ENCODE peak calls at places on chromosomes 11 and 22, in nine cellular contexts. B is fibroblast of lung, J is bronchial epithelial cell, E is choroid plexus epithelial cell, U is mammary epithelial cell, S is stomach, G is left lung, H is adrenal gland, O is lung. M is an unnamed sample.

GRCh38 chr22:44336962-44337657 is 24.4 kb upstream of the SHISAL1 start:
- DNase-seq in B (no peak), J (peak), E (no peak), U (no peak), S (no peak), G (peak), H (no peak), O (no peak), M (no peak)

GRCh38 chr22:49084203-49084602 is 743.5 kb downstream of the BRD1 start:
- DNase-seq in B (no peak), J (no peak), E (no peak), U (no peak), S (no peak), G (no peak), H (no peak), O (no peak), M (no peak)

GRCh38 chr22:46432164-46433068 is 96.9 kb downstream of the TRMU start:
- DNase-seq in B (no peak), J (no peak), E (peak), U (no peak), S (peak), G (peak), H (no peak), O (no peak), M (no peak)

GRCh38 chr11:43561832-43562231 is 118.7 kb upstream of the HSD17B12 start:
- DNase-seq in B (no peak), J (no peak), E (no peak), U (no peak), S (no peak), G (no peak), H (no peak), O (no peak), M (no peak)

GRCh38 chr11:76209956-76210885 is 3.9 kb upstream of the WNT11 start:
- DNase-seq in B (peak), J (peak), E (peak), U (peak), S (peak), G (peak), H (peak), O (no peak), M (peak)

GRCh38 chr11:88169481-88169880 is 5.8 kb downstream of the RAB38 start:
- DNase-seq in B (peak), J (peak), E (peak), U (peak), S (no peak), G (no peak), H (no peak), O (no peak), M (no peak)

GRCh38 chr11:67489860-67490726 is 7.3 kb downstream of the AIP start:
- DNase-seq in B (no peak), J (no peak), E (no peak), U (no peak), S (no peak), G (peak), H (no peak), O (no peak), M (no peak)

GRCh38 chr22:45240810-45241631 is at the start of gene KIAA0930:
- DNase-seq in B (peak), J (no peak), E (peak), U (peak), S (peak), G (peak), H (peak), O (peak), M (no peak)

GRCh38 chr11:62805991-62806441 is 776 bp upstream of the NXF1 start:
- DNase-seq in B (no peak), J (no peak), E (peak), U (no peak), S (no peak), G (no peak), H (no peak), O (no peak), M (no peak)

GRCh38 chr22:27283714-27284113 is 517.8 kb downstream of the MN1 start:
- DNase-seq in B (no peak), J (no peak), E (no peak), U (no peak), S (no peak), G (no peak), H (no peak), O (no peak), M (no peak)

GRCh38 chr22:48644108-48644507 is 1183.6 kb downstream of the BRD1 start:
- DNase-seq in B (no peak), J (no peak), E (no peak), U (no peak), S (no peak), G (peak), H (no peak), O (no peak), M (no peak)

GRCh38 chr11:15843309-15843857 is 513.0 kb downstream of the SOX6 start:
- DNase-seq in B (peak), J (no peak), E (no peak), U (peak), S (peak), G (no peak), H (no peak), O (no peak), M (no peak)

GRCh38 chr11:117792241-117792640 is 4.8 kb downstream of the DSCAML1 start:
- DNase-seq in B (no peak), J (no peak), E (no peak), U (no peak), S (no peak), G (no peak), H (no peak), O (peak), M (no peak)

GRCh38 chr11:33161120-33162005 is at the start of gene CSTF3:
- DNase-seq in B (peak), J (peak), E (peak), U (peak), S (peak), G (peak), H (peak), O (peak), M (peak)
- TF ChIP-seq CTCF in B (peak), J (peak), E (peak), U (peak), S (peak), G (peak), H (peak), O (peak), M (no peak)

DNA sequence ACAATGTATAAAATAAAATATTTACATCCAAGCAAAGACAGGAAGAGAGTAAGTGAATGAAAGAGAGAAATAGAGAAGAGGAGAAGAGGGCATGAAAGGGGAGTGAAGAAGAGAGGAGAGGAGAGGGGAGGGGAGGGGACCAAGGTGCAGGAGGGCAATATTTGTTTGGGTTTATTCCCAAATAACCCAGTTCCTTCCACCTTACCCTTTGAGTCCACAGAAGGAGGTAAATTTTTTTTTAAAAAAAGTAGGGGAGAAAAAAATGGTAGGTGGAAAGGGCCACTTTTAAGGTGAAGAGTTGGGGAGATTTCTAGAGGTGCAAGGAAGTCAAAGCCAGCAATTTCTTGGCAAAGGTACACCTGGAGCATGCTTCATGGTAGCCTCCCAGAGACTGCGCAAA is 2.1 kb upstream of the OR5AN1 start:
- DNase-seq in B (no peak), J (no peak), E (no peak), U (no peak), S (no peak), G (no peak), H (no peak), O (no peak), M (no peak)
- H3K4me3 ChIP-seq in B (no peak), J (no peak), E (no peak), U (no peak), S (no peak), G (no peak), H (no peak), O (no peak), M (no peak)

DNA sequence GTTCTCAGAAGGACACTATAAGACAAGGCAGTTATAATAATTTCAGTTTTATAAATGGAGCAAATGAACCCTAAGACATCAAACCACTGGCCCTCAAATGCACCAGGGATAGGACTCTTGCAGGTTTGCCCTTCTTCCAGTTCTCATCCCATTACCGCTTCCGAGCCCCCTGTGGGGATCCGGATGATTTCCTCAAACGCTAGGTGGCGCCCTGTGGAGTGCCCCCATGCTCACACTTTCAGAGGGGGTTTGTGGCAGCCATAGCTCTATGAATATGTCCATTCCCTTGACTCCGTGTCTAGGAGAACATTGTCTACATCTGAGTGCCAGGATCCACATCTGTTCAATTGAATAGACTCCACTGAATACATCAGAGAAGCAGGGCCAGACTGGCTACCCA is 816.3 kb downstream of the NTM start:
- DNase-seq in B (no peak), J (no peak), E (no peak), U (no peak), S (no peak), G (no peak), H (no peak), O (no peak), M (no peak)
- TF ChIP-seq CTCF in B (peak), J (peak), E (peak), U (no peak), S (no peak), G (no peak), H (no peak), O (no peak), M (peak)

GRCh38 chr22:16827506-16827905 is 2.3 kb upstream of the XKR3 start:
- DNase-seq in B (no peak), J (no peak), E (no peak), U (no peak), S (no peak), G (no peak), H (no peak), O (no peak), M (no peak)

GRCh38 chr22:16828876-16829275 is 3.7 kb upstream of the XKR3 start:
- DNase-seq in B (no peak), J (no peak), E (no peak), U (no peak), S (no peak), G (no peak), H (no peak), O (no peak), M (no peak)

GRCh38 chr22:16829985-16830384 is 4.8 kb upstream of the XKR3 start:
- DNase-seq in B (no peak), J (no peak), E (no peak), U (no peak), S (no peak), G (no peak), H (no peak), O (no peak), M (no peak)

GRCh38 chr22:16819249-16819648 is 6.0 kb downstream of the XKR3 start:
- DNase-seq in B (no peak), J (no peak), E (no peak), U (no peak), S (no peak), G (no peak), H (no peak), O (no peak), M (peak)

DNA sequence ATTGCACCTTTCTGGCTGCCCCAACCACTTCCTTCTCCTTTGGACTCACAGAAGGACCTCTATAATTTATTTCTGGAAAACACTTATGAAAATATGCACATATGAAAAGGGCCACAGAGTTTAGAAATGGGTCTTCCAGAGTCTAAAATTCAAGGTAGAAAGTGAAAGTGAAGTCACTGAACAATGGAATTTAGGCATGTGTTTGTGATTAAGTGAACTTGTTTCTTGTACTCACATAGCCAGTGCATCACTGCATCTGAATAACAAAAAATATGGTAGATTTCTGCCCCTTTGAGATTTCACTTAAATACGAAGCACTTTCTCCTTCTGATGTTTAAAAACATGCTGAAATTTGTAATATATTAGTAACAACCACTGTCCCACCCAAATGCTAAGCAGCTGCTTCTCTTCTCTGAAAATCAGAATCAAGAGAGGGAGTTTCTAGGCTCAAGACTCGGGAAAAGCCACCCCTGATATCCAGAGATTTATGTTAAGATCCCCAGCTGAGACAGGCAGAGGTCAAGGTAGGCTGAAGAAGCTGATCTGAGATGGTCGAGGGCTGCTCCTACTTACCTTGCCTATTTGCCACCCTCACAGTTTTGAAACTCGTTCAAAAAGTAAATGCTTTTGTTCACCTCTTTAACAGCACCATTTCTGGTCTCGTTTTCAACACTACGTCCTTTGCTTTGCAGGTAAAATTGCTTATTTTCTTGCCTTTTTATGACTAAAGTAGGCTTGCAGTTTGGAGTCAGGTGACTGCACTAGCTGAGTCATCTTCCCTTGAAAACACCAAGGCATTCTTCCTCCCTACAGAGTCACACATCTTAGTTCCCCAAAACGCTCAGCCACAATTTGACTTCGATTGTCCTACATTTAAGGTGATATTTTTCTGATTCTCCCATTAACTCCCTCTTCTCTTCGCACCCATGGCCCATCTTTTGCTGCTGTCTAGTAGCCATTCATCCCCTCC is at the start of gene XKR3:
- DNase-seq in B (no peak), J (no peak), E (no peak), U (no peak), S (no peak), G (no peak), H (no peak), O (no peak), M (no peak)
- H3K4me3 ChIP-seq in B (no peak), J (no peak), E (no peak), U (no peak), S (no peak), G (peak), H (no peak), O (no peak), M (no peak)

GRCh38 chr22:20433686-20434241 is 3.9 kb downstream of the SCARF2 start:
- DNase-seq in B (no peak), J (no peak), E (no peak), U (no peak), S (no peak), G (no peak), H (no peak), O (no peak), M (no peak)
- TF ChIP-seq CTCF in B (no peak), J (no peak), E (no peak), U (no peak), S (no peak), G (no peak), H (no peak), O (no peak), M (no peak)

DNA sequence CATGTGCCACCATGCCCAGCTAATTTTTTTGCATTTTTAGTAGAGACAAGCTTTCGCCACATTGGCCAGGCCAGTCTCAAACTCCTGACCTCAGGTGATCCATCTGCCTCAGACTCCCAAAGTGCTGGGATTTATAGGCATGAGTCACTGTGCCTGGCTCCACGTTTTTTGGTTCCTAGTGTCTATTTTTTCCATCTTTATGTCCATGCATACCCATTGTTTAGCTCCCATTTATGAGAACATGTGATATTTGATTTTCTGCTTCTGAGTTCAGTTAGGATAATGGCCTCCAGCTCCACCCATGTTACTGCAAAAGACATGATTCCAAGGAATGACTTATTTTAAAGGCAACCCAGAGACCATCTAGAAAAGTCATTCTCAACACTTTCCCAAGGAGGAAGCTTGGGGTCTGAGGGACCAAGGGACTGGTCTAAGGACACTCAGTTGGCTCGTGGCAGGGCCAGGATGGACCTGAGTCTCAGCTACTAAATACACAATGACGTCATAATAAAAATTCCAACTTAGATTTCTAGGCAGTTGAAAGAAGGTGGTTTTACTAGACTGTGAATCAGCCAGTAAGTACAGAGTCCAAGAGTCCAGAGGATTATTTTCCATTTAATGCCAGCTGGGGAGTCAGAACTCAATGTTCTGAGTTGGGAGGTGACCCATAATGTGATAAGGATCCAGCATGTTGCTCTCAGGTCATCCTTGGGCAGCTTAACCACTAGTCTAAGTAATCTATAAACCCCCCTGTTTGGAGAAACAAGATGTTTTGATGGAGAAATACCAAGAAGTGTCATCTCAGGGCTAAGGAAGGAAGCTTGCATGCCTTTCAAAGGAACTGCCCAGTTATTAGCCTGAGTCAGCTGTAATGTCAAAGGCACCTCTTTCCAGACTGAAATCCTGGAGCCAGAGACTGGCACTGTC is 39.4 kb downstream of the ABTB2 start:
- DNase-seq in B (no peak), J (peak), E (peak), U (peak), S (no peak), G (no peak), H (no peak), O (no peak), M (peak)
- H3K4me3 ChIP-seq in B (no peak), J (no peak), E (no peak), U (no peak), S (no peak), G (no peak), H (no peak), O (no peak), M (no peak)

DNA sequence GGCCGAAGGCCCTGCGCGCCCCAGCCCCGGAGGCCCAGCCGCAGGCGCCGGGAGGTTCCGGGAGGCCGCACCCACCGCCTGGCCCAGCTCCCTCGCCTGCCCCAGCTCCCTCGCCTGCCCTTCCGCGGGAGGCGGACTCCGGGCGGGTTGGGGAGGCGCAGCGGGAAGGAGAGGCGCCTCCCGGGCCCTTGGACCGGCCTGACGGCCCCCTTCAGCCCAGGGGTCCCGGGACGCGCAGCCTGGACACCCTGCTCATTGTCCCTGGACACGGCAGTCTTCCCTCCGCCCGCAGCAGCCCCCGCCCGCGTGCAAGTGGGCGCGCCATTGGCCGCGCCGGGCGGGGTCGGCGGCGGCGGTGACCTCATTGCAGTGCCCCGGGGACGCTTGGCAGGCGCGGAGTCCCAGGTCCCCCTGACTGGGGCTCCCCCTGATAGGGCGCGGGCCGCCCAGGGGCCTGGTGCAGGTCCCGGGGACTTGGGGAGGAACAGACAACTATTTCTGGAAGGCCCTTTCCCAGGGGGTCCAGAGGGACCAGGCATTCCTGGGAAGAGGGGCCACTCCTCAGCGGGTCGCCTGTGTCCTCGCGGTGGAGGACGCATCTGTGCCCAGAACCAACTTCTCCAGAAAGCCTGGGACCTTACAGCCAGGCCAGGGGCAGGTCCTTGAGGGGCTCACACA is 501 bp downstream of the CD151 start:
- DNase-seq in B (peak), J (no peak), E (peak), U (peak), S (peak), G (peak), H (peak), O (no peak), M (no peak)
- TF ChIP-seq CTCF in B (no peak), J (no peak), E (no peak), U (no peak), S (no peak), G (no peak), H (no peak), O (no peak), M (no peak)

GRCh38 chr22:21741059-21741458 is 5.5 kb upstream of the YPEL1 start:
- DNase-seq in B (no peak), J (no peak), E (no peak), U (no peak), S (no peak), G (no peak), H (no peak), O (no peak), M (no peak)

GRCh38 chr22:21741790-21742189 is 6.2 kb upstream of the YPEL1 start:
- DNase-seq in B (no peak), J (no peak), E (no peak), U (no peak), S (no peak), G (no peak), H (no peak), O (no peak), M (no peak)

GRCh38 chr22:21745948-21746347 is 10.4 kb upstream of the YPEL1 start:
- DNase-seq in B (no peak), J (no peak), E (no peak), U (no peak), S (no peak), G (no peak), H (no peak), O (no peak), M (no peak)
- H3K4me3 ChIP-seq in B (no peak), J (no peak), E (no peak), U (no peak), S (no peak), G (no peak), H (no peak), O (no peak), M (no peak)

M was measured in LNCaP clone FGC.